ENCODE peak calls at places on chromosomes 2 and 18, in nine cellular contexts. G, U, S, W, X, R, O, F and Q are unnamed samples.

GRCh38 chr2:241558532-241559488 is at the start of gene BOK:
- DNase-seq in G (peak), U (no peak), S (peak), W (peak), X (peak), R (no peak), O (peak), F (peak), Q (peak)

GRCh38 chr2:18899725-18900124 is 310.4 kb upstream of the NT5C1B start:
- DNase-seq in G (no peak), U (no peak), S (no peak), W (no peak), X (no peak), R (no peak), O (no peak), F (peak), Q (no peak)

GRCh38 chr2:133253793-133254192 is 314.5 kb downstream of the NCKAP5 start:
- DNase-seq in G (no peak), U (no peak), S (no peak), W (no peak), X (no peak), R (no peak), O (no peak), F (no peak), Q (no peak)

GRCh38 chr2:47512581-47513083 is 109.7 kb downstream of the MSH2 start:
- DNase-seq in G (peak), U (no peak), S (peak), W (peak), X (no peak), R (peak), O (peak), F (no peak), Q (peak)

GRCh38 chr2:201656740-201657139 is 13.4 kb upstream of the TMEM237 start:
- DNase-seq in G (no peak), U (no peak), S (no peak), W (no peak), X (no peak), R (no peak), O (no peak), F (no peak), Q (no peak)

GRCh38 chr2:240921319-240922233 is 15.4 kb downstream of the CROCC2 start:
- DNase-seq in G (peak), U (peak), S (no peak), W (peak), X (no peak), R (peak), O (peak), F (peak), Q (peak)

GRCh38 chr2:26599387-26599786 is 41.8 kb downstream of the CIB4 start:
- DNase-seq in G (no peak), U (no peak), S (no peak), W (no peak), X (no peak), R (no peak), O (no peak), F (peak), Q (no peak)

GRCh38 chr2:213995400-213996105 is 415.3 kb upstream of the VWC2L start:
- DNase-seq in G (peak), U (no peak), S (peak), W (peak), X (peak), R (peak), O (peak), F (peak), Q (peak)

GRCh38 chr2:43542285-43542933 is 53.4 kb downstream of the THADA start:
- DNase-seq in G (peak), U (no peak), S (peak), W (peak), X (peak), R (no peak), O (peak), F (peak), Q (peak)

GRCh38 chr2:66569321-66569851 is 134.5 kb downstream of the MEIS1 start:
- DNase-seq in G (peak), U (no peak), S (no peak), W (peak), X (no peak), R (no peak), O (peak), F (peak), Q (peak)

GRCh38 chr2:176370423-176370822 is 101.2 kb downstream of the MTX2 start:
- DNase-seq in G (no peak), U (no peak), S (no peak), W (no peak), X (no peak), R (no peak), O (no peak), F (no peak), Q (no peak)

GRCh38 chr2:189091253-189091652 is 88.3 kb downstream of the COL5A2 start:
- DNase-seq in G (no peak), U (no peak), S (no peak), W (peak), X (no peak), R (no peak), O (peak), F (peak), Q (peak)

GRCh38 chr2:62672601-62673000 is 32.9 kb upstream of the EHBP1 start:
- DNase-seq in G (peak), U (no peak), S (no peak), W (peak), X (peak), R (peak), O (peak), F (no peak), Q (peak)

GRCh38 chr2:16899958-16900357 is 234.3 kb upstream of the CYRIA start:
- DNase-seq in G (no peak), U (no peak), S (no peak), W (no peak), X (no peak), R (no peak), O (no peak), F (no peak), Q (no peak)

GRCh38 chr2:219656523-219656922 is 29.1 kb downstream of the SLC4A3 start:
- DNase-seq in G (peak), U (no peak), S (no peak), W (peak), X (no peak), R (no peak), O (peak), F (peak), Q (no peak)

GRCh38 chr2:223959688-223960087 is 2.4 kb downstream of the MRPL44 start:
- DNase-seq in G (peak), U (no peak), S (no peak), W (peak), X (no peak), R (no peak), O (peak), F (peak), Q (peak)

GRCh38 chr2:160368988-160369935 is 124.3 kb downstream of the RBMS1 start:
- DNase-seq in G (peak), U (no peak), S (no peak), W (no peak), X (no peak), R (no peak), O (no peak), F (peak), Q (peak)

GRCh38 chr2:238376884-238377391 is 49.8 kb upstream of the ASB1 start:
- DNase-seq in G (no peak), U (no peak), S (no peak), W (no peak), X (no peak), R (no peak), O (peak), F (no peak), Q (peak)

GRCh38 chr18:70058916-70059315 is 111.2 kb upstream of the CD226 start:
- DNase-seq in G (no peak), U (no peak), S (no peak), W (no peak), X (no peak), R (no peak), O (no peak), F (no peak), Q (no peak)

GRCh38 chr2:30287857-30288513 is 56.7 kb downstream of the LBH start:
- DNase-seq in G (no peak), U (no peak), S (no peak), W (no peak), X (no peak), R (no peak), O (no peak), F (no peak), Q (no peak)

GRCh38 chr2:43083710-43084698 is 142.4 kb downstream of the ZFP36L2 start:
- DNase-seq in G (peak), U (no peak), S (no peak), W (peak), X (no peak), R (no peak), O (peak), F (peak), Q (no peak)

GRCh38 chr2:234308814-234309195 is 188.1 kb downstream of the ARL4C start:
- DNase-seq in G (peak), U (no peak), S (no peak), W (peak), X (peak), R (peak), O (peak), F (peak), Q (peak)

GRCh38 chr2:232377841-232378734 is 463 bp upstream of the ALPP start:
- DNase-seq in G (no peak), U (peak), S (no peak), W (no peak), X (no peak), R (no peak), O (no peak), F (no peak), Q (no peak)

GRCh38 chr2:231917280-231918088 is 8.7 kb downstream of the NPPC start:
- DNase-seq in G (no peak), U (no peak), S (no peak), W (peak), X (no peak), R (no peak), O (no peak), F (no peak), Q (no peak)

GRCh38 chr2:38239452-38239851 is 137.6 kb downstream of the ATL2 start:
- DNase-seq in G (no peak), U (no peak), S (no peak), W (no peak), X (no peak), R (no peak), O (no peak), F (peak), Q (no peak)

GRCh38 chr2:240584486-240585031 is 2.0 kb upstream of the CAPN10 start:
- DNase-seq in G (peak), U (no peak), S (no peak), W (peak), X (no peak), R (no peak), O (peak), F (peak), Q (peak)

GRCh38 chr2:10007440-10007839 is 35.9 kb upstream of the KLF11 start:
- DNase-seq in G (no peak), U (peak), S (no peak), W (no peak), X (no peak), R (no peak), O (no peak), F (no peak), Q (no peak)

GRCh38 chr2:226728996-226729395 is 70.6 kb downstream of the IRS1 start:
- DNase-seq in G (no peak), U (no peak), S (no peak), W (no peak), X (no peak), R (no peak), O (no peak), F (no peak), Q (peak)

GRCh38 chr18:54338230-54338629 is 19.4 kb downstream of the STARD6 start:
- DNase-seq in G (no peak), U (no peak), S (no peak), W (no peak), X (no peak), R (no peak), O (no peak), F (no peak), Q (no peak)

GRCh38 chr2:121501070-121501469 is 29.6 kb upstream of the RNU4ATAC start:
- DNase-seq in G (peak), U (no peak), S (no peak), W (peak), X (no peak), R (no peak), O (peak), F (peak), Q (peak)

GRCh38 chr18:47754311-47755101 is 176.0 kb downstream of the SMAD2 start:
- DNase-seq in G (no peak), U (no peak), S (peak), W (no peak), X (peak), R (no peak), O (peak), F (peak), Q (peak)

GRCh38 chr18:58632557-58632956 is 3.7 kb upstream of the ALPK2 start:
- DNase-seq in G (no peak), U (no peak), S (no peak), W (no peak), X (no peak), R (no peak), O (no peak), F (no peak), Q (no peak)

DNA sequence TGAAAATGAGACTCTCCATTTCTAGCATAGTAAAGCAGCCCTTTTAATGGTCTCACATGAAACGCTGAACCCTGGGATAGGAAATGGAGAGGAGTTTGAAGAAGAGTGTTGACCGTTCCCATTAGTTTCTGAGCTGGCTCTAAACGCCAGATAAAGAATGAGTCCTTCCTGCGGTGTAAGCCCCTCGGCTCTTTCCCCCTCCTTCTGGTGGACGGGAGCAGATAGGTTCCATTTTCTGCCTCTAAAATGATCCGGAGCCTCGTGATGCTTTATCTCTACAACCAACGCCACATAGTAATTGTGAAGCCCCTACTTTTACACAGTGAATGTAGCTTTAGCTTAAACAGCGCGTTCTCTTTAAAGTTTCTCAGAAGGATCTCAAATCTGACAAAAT is 24.1 kb upstream of the ZNF516 start:
- DNase-seq in G (peak), U (no peak), S (no peak), W (peak), X (no peak), R (no peak), O (peak), F (peak), Q (peak)
- H3K4me3 ChIP-seq in G (peak), U (peak), S (no peak), W (no peak), X (no peak), R (no peak), O (no peak), F (peak), Q (peak)

DNA sequence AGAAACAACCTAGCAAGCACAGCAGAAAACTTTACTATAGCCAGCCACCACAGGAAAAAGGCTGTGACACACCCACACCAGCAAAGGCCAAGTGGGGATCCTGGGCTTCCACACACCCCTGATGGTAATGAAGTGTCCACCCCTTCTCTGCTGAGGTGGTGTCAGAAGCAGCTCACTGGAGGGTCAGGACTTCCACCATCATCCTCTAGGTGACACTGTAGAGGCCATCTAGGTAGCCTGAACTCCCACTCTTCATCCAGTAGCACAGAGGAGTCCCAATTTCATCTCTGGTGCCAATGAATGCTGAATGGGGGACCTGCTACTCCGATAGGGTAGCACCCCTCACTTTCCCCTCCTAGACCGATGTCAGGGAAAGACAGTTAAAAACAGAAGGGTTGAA is 1544.4 kb downstream of the LRP1B start:
- DNase-seq in G (peak), U (no peak), S (peak), W (peak), X (peak), R (no peak), O (peak), F (peak), Q (peak)
- TF ChIP-seq CTCF in G (peak), U (no peak), S (peak), W (peak), X (peak), R (peak), O (peak), F (peak), Q (peak)

GRCh38 chr2:163877316-163877715 is 141.5 kb upstream of the FIGN start:
- DNase-seq in G (peak), U (no peak), S (no peak), W (peak), X (no peak), R (no peak), O (peak), F (peak), Q (peak)
- H3K4me3 ChIP-seq in G (no peak), U (no peak), S (no peak), W (no peak), X (no peak), R (no peak), O (no peak), F (no peak), Q (peak)

GRCh38 chr2:101403745-101404144 is 16.4 kb upstream of the CREG2 start:
- DNase-seq in G (no peak), U (no peak), S (no peak), W (no peak), X (no peak), R (no peak), O (no peak), F (no peak), Q (no peak)

GRCh38 chr2:101401316-101401660 is 14.0 kb upstream of the CREG2 start:
- DNase-seq in G (no peak), U (no peak), S (no peak), W (no peak), X (no peak), R (no peak), O (no peak), F (no peak), Q (no peak)

GRCh38 chr2:101400516-101401315 is 13.4 kb upstream of the CREG2 start:
- DNase-seq in G (no peak), U (no peak), S (no peak), W (no peak), X (no peak), R (no peak), O (no peak), F (no peak), Q (peak)

GRCh38 chr2:101402637-101403036 is 15.3 kb upstream of the CREG2 start:
- DNase-seq in G (no peak), U (no peak), S (no peak), W (no peak), X (no peak), R (no peak), O (no peak), F (no peak), Q (no peak)

GRCh38 chr2:101401906-101402305 is 14.6 kb upstream of the CREG2 start:
- DNase-seq in G (no peak), U (no peak), S (no peak), W (no peak), X (no peak), R (no peak), O (no peak), F (no peak), Q (no peak)
- TF ChIP-seq CTCF in G (no peak), U (no peak), S (peak), W (no peak), X (no peak), R (peak), O (no peak), F (no peak), Q (peak)

GRCh38 chr2:31414601-31415241 is at the start of gene XDH:
- DNase-seq in G (no peak), U (no peak), S (no peak), W (no peak), X (no peak), R (no peak), O (no peak), F (no peak), Q (no peak)
- H3K4me3 ChIP-seq in G (no peak), U (no peak), S (no peak), W (no peak), X (peak), R (no peak), O (no peak), F (no peak), Q (no peak)